ENCODE peak calls at places on chromosome X, in six cellular contexts. B is lower leg skin; O is GF-D8; L is GM12865; C is stimulated activated CD4-positive, alpha-beta T cell treated with anti-CD3 and anti-CD28 coated beads, Interleukin-2, amount 100 ng/mL, for 24 hours; I is Kasumi-1. M is an unnamed sample.
A peak's percentile ranks its signal among the peaks of the same experiment; 100 is the strongest.

GRCh38 chrX:106263817-106264216 is 95.7 kb downstream of the PWWP3B start:
- DNase-seq in L (no peak), B (no peak), O (no peak), I (no peak), C (no peak), M (no peak)

GRCh38 chrX:2703991-2704369 is 12.9 kb downstream of the CD99 start:
- DNase-seq in C (no peak), L (no peak), I (no peak), O (no peak), B (no peak), M (no peak)

GRCh38 chrX:136880003-136880451 is 498 bp downstream of the RBMX start:
- DNase-seq in L (peak; percentile 41), O (no peak), B (peak; percentile 18), I (no peak), C (no peak), M (no peak)

GRCh38 chrX:80578518-80579105 is 158.4 kb downstream of the TENT5D start:
- DNase-seq in L (peak; percentile 17), B (no peak), O (no peak), C (no peak), I (peak; percentile 50), M (no peak)

GRCh38 chrX:22134681-22135080 is 102.6 kb downstream of the PHEX start:
- DNase-seq in L (no peak), I (no peak), O (no peak), B (no peak), C (no peak), M (no peak)

GRCh38 chrX:71542411-71542810 is 9.5 kb downstream of the OGT start:
- DNase-seq in C (no peak), L (no peak), B (no peak), I (no peak), O (peak; percentile 0), M (no peak)

GRCh38 chrX:23344208-23344903 is 9.7 kb downstream of the PTCHD1 start:
- DNase-seq in L (no peak), I (no peak), O (no peak), C (no peak), B (no peak), M (no peak)

GRCh38 chrX:108307408-108308085 is 130.7 kb downstream of the COL4A6 start:
- DNase-seq in C (no peak), B (no peak), I (no peak), O (no peak), L (no peak), M (no peak)

GRCh38 chrX:115616943-115617563 is 56.1 kb downstream of the PLS3 start:
- DNase-seq in C (no peak), I (no peak), L (peak; percentile 87), O (no peak), B (no peak), M (no peak)

GRCh38 chrX:139930923-139931645 is 1.8 kb downstream of the ATP11C start:
- DNase-seq in I (peak; percentile 54), O (peak; percentile 10), L (peak; percentile 44), C (peak; percentile 17), B (no peak), M (no peak)

GRCh38 chrX:76183289-76184057 is 10.6 kb downstream of the PBDC1 start:
- DNase-seq in I (no peak), C (no peak), O (peak; percentile 1), B (no peak), L (no peak), M (no peak)

GRCh38 chrX:101785142-101785541 is 125.5 kb upstream of the ARMCX2 start:
- DNase-seq in I (no peak), B (no peak), C (no peak), O (no peak), L (no peak), M (no peak)

GRCh38 chrX:85698921-85699320 is 319.5 kb upstream of the POF1B start:
- DNase-seq in C (no peak), L (no peak), I (no peak), B (no peak), O (no peak), M (no peak)

GRCh38 chrX:29926056-29926455 is 289.3 kb upstream of the MAGEB2 start:
- DNase-seq in C (no peak), O (no peak), I (no peak), B (no peak), L (no peak), M (no peak)

GRCh38 chrX:118251251-118251650 is 94.7 kb upstream of the WDR44 start:
- DNase-seq in B (peak; percentile 13), O (no peak), C (no peak), I (no peak), L (no peak), M (no peak)

GRCh38 chrX:1481636-1482529 is 29.2 kb upstream of the ASMTL start:
- DNase-seq in L (peak; percentile 92), B (peak; percentile 64), O (no peak), I (no peak), C (peak; percentile 76), M (peak; percentile 69)

GRCh38 chrX:49838374-49838773 is 9.3 kb downstream of the PAGE4 start:
- DNase-seq in B (no peak), I (peak; percentile 29), O (no peak), L (peak; percentile 44), C (no peak), M (peak; percentile 1)

GRCh38 chrX:136295380-136295779 is 5.4 kb upstream of the ADGRG4 start:
- DNase-seq in I (no peak), L (no peak), C (no peak), O (no peak), B (no peak), M (no peak)

GRCh38 chrX:34778961-34779360 is 121.9 kb upstream of the TMEM47 start:
- DNase-seq in B (no peak), I (no peak), C (no peak), L (no peak), O (no peak), M (no peak)

GRCh38 chrX:153934473-153935325 is at the start of gene NAA10:
- DNase-seq in C (peak; percentile 53), I (peak; percentile 17), L (peak; percentile 84), B (no peak), O (peak; percentile 24), M (peak; percentile 50)

GRCh38 chrX:19332983-19333382 is 10.7 kb upstream of the PDHA1 start:
- DNase-seq in O (no peak), I (no peak), B (no peak), L (no peak), C (no peak), M (no peak)

GRCh38 chrX:116272328-116272727 is 101.8 kb downstream of the AGTR2 start:
- DNase-seq in B (no peak), O (no peak), L (no peak), C (no peak), I (no peak), M (no peak)

GRCh38 chrX:70301716-70302115 is 11.8 kb downstream of the KIF4A start:
- DNase-seq in L (no peak), B (no peak), C (no peak), I (no peak), O (no peak), M (no peak)

GRCh38 chrX:38649674-38650647 is 88.6 kb downstream of the TSPAN7 start:
- DNase-seq in B (no peak), C (no peak), I (peak; percentile 8), L (no peak), O (no peak), M (no peak)

GRCh38 chrX:136292656-136293055 is 8.1 kb upstream of the ADGRG4 start:
- DNase-seq in C (no peak), O (no peak), I (no peak), B (no peak), L (no peak), M (no peak)

GRCh38 chrX:53263597-53264094 is 17.7 kb downstream of the IQSEC2 start:
- DNase-seq in C (peak; percentile 21), I (no peak), B (no peak), O (no peak), L (no peak), M (peak; percentile 65)

GRCh38 chrX:135295238-135295943 is 13.9 kb upstream of the ETDC start:
- DNase-seq in L (peak; percentile 60), I (peak; percentile 64), B (no peak), O (no peak), C (peak; percentile 63), M (no peak)

GRCh38 chrX:136250191-136251041 is 784 bp downstream of the MAP7D3 start:
- DNase-seq in O (no peak), L (peak; percentile 8), I (no peak), B (no peak), C (peak; percentile 49), M (no peak)

GRCh38 chrX:98607739-98608138 is 1724.0 kb downstream of the RPA4 start:
- DNase-seq in L (no peak), O (no peak), C (no peak), B (no peak), I (no peak), M (no peak)

GRCh38 chrX:149937881-149938426 is 337 bp downstream of the EOLA2 start:
- DNase-seq in C (no peak), L (peak; percentile 24), B (no peak), O (no peak), I (no peak), M (no peak)

GRCh38 chrX:155766321-155766720 is 114.8 kb upstream of the VAMP7 start:
- DNase-seq in L (no peak), C (no peak), B (no peak), I (no peak), O (no peak), M (no peak)

GRCh38 chrX:15336023-15336413 is 695 bp upstream of the PIGA start:
- DNase-seq in I (no peak), B (no peak), O (no peak), C (peak; percentile 26), L (peak; percentile 18), M (no peak)